ENCODE peak calls at places on chromosomes 3 and 15, in five cellular contexts. One of them, this sample, is unnamed.

GRCh38 chr3:157077565-157077991 is 82.4 kb downstream of the CCNL1 start:
- DNase-seq in retina: no peak
- DNase-seq in NAMALWA: no peak
- DNase-seq in cerebellum: no peak
- DNase-seq in T-helper 1 cell: no peak
- DNase-seq in this sample: no peak

GRCh38 chr3:153624310-153625030 is 462.4 kb downstream of the RAP2B start:
- DNase-seq in retina: no peak
- DNase-seq in NAMALWA: peak; percentile 35
- DNase-seq in cerebellum: no peak
- DNase-seq in T-helper 1 cell: no peak
- DNase-seq in this sample: peak; percentile 71

GRCh38 chr3:33932010-33932764 is 133.8 kb downstream of the PDCD6IP start:
- DNase-seq in retina: no peak
- DNase-seq in NAMALWA: no peak
- DNase-seq in cerebellum: no peak
- DNase-seq in T-helper 1 cell: no peak
- DNase-seq in this sample: no peak

GRCh38 chr3:159989973-159990846 is 1.6 kb downstream of the IL12A start:
- DNase-seq in retina: no peak
- DNase-seq in NAMALWA: no peak
- DNase-seq in cerebellum: no peak
- DNase-seq in T-helper 1 cell: no peak
- DNase-seq in this sample: no peak

GRCh38 chr15:39213385-39213840 is 367.5 kb upstream of the THBS1 start:
- DNase-seq in retina: peak; percentile 20
- DNase-seq in NAMALWA: no peak
- DNase-seq in cerebellum: no peak
- DNase-seq in T-helper 1 cell: no peak
- DNase-seq in this sample: no peak

GRCh38 chr15:93486407-93487117 is 397.6 kb upstream of the RGMA start:
- DNase-seq in retina: no peak
- DNase-seq in NAMALWA: no peak
- DNase-seq in cerebellum: no peak
- DNase-seq in T-helper 1 cell: no peak
- DNase-seq in this sample: no peak

GRCh38 chr3:112327371-112327951 is 5.5 kb upstream of the CD200 start:
- DNase-seq in retina: no peak
- DNase-seq in NAMALWA: peak; percentile 84
- DNase-seq in cerebellum: peak; percentile 60
- DNase-seq in T-helper 1 cell: peak; percentile 18
- DNase-seq in this sample: peak; percentile 68

GRCh38 chr3:10594915-10595314 is 89.5 kb upstream of the ATP2B2 start:
- DNase-seq in retina: peak; percentile 68
- DNase-seq in NAMALWA: peak; percentile 77
- DNase-seq in cerebellum: no peak
- DNase-seq in T-helper 1 cell: no peak
- DNase-seq in this sample: peak; percentile 32

GRCh38 chr3:190345878-190346277 is 23.6 kb upstream of the CLDN1 start:
- DNase-seq in retina: no peak
- DNase-seq in NAMALWA: no peak
- DNase-seq in cerebellum: no peak
- DNase-seq in T-helper 1 cell: no peak
- DNase-seq in this sample: no peak

GRCh38 chr3:5011555-5012256 is 32.5 kb downstream of the BHLHE40 start:
- DNase-seq in retina: no peak
- DNase-seq in NAMALWA: peak; percentile 86
- DNase-seq in cerebellum: no peak
- DNase-seq in T-helper 1 cell: no peak
- DNase-seq in this sample: no peak